ENCODE peak calls at places on chromosomes 1 and 21, in seven cellular contexts. W is fibroblast of villous mesenchyme, Z is AG04450, A is adrenal gland, N is upper lobe of right lung, X is fibroblast of lung, C is coronary artery. V is an unnamed sample.

GRCh38 chr1:43258370-43258769 is 11.4 kb upstream of the TMEM125 start:
- DNase-seq in W (no peak), Z (no peak), A (no peak), N (peak), X (no peak), C (peak), V (no peak)

GRCh38 chr1:110787328-110788071 is 85.4 kb upstream of the CD53 start:
- DNase-seq in W (no peak), Z (no peak), A (no peak), N (no peak), X (no peak), C (no peak), V (no peak)

GRCh38 chr1:118973032-118973431 is 15.1 kb downstream of the TBX15 start:
- DNase-seq in W (no peak), Z (no peak), A (no peak), N (no peak), X (no peak), C (no peak), V (no peak)

GRCh38 chr1:100722211-100722610 is 2.7 kb downstream of the VCAM1 start:
- DNase-seq in W (no peak), Z (no peak), A (no peak), N (no peak), X (no peak), C (no peak), V (no peak)

GRCh38 chr1:17553970-17554369 is 14.5 kb downstream of the ARHGEF10L start:
- DNase-seq in W (peak), Z (peak), A (no peak), N (no peak), X (peak), C (no peak), V (no peak)

GRCh38 chr1:7987528-7987927 is 26.0 kb downstream of the PARK7 start:
- DNase-seq in W (no peak), Z (no peak), A (no peak), N (no peak), X (no peak), C (no peak), V (no peak)

GRCh38 chr1:26468911-26469310 is 3.3 kb upstream of the HMGN2 start:
- DNase-seq in W (no peak), Z (no peak), A (peak), N (no peak), X (no peak), C (no peak), V (no peak)

GRCh38 chr1:12161324-12161661 is 5.5 kb upstream of the TNFRSF1B start:
- DNase-seq in W (no peak), Z (no peak), A (no peak), N (no peak), X (no peak), C (no peak), V (no peak)

GRCh38 chr1:45673956-45674355 is 12.4 kb downstream of the GPBP1L1 start:
- DNase-seq in W (peak), Z (no peak), A (no peak), N (no peak), X (peak), C (no peak), V (no peak)

GRCh38 chr21:32056791-32057190 is 184.0 kb downstream of the HUNK start:
- DNase-seq in W (no peak), Z (no peak), A (no peak), N (no peak), X (no peak), C (no peak), V (no peak)

GRCh38 chr21:31351438-31351837 is 7.4 kb upstream of the TIAM1 start:
- DNase-seq in W (no peak), Z (no peak), A (no peak), N (no peak), X (peak), C (no peak), V (no peak)

GRCh38 chr1:3431266-3431665 is 23.2 kb upstream of the ARHGEF16 start:
- DNase-seq in W (no peak), Z (no peak), A (no peak), N (no peak), X (no peak), C (no peak), V (no peak)

GRCh38 chr1:113858982-113859381 is 12.5 kb downstream of the PTPN22 start:
- DNase-seq in W (no peak), Z (no peak), A (no peak), N (no peak), X (no peak), C (no peak), V (no peak)

GRCh38 chr21:36854391-36854790 is 112.1 kb downstream of the HLCS start:
- DNase-seq in W (peak), Z (no peak), A (peak), N (no peak), X (no peak), C (no peak), V (no peak)

GRCh38 chr1:92536593-92537332 is 50.0 kb upstream of the GFI1 start:
- DNase-seq in W (peak), Z (no peak), A (no peak), N (no peak), X (peak), C (no peak), V (no peak)

GRCh38 chr1:174222166-174222949 is 63.0 kb downstream of the RABGAP1L start:
- DNase-seq in W (peak), Z (peak), A (no peak), N (no peak), X (peak), C (no peak), V (no peak)

GRCh38 chr1:223716302-223716862 is 4.0 kb downstream of the CAPN2 start:
- DNase-seq in W (peak), Z (no peak), A (no peak), N (no peak), X (peak), C (no peak), V (no peak)

GRCh38 chr1:200415693-200416593 is 6.1 kb upstream of the ZNF281 start:
- DNase-seq in W (peak), Z (peak), A (peak), N (no peak), X (peak), C (no peak), V (peak)

GRCh38 chr1:19081218-19081893 is 124.9 kb upstream of the IFFO2 start:
- DNase-seq in W (peak), Z (no peak), A (no peak), N (no peak), X (peak), C (no peak), V (no peak)

GRCh38 chr1:116820362-116820761 is 66.1 kb downstream of the CD2 start:
- DNase-seq in W (peak), Z (peak), A (no peak), N (no peak), X (peak), C (no peak), V (peak)

GRCh38 chr1:18712254-18712605 is 81.6 kb downstream of the PAX7 start:
- DNase-seq in W (no peak), Z (no peak), A (no peak), N (no peak), X (no peak), C (no peak), V (no peak)

GRCh38 chr1:53176452-53177344 is 19.9 kb upstream of the CPT2 start:
- DNase-seq in W (peak), Z (no peak), A (no peak), N (peak), X (peak), C (no peak), V (no peak)

GRCh38 chr1:32014199-32014936 is 700 bp downstream of the KHDRBS1 start:
- DNase-seq in W (peak), Z (peak), A (peak), N (peak), X (peak), C (peak), V (peak)

GRCh38 chr1:30881266-30882181 is 27.0 kb downstream of the SDC3 start:
- DNase-seq in W (no peak), Z (no peak), A (no peak), N (no peak), X (no peak), C (no peak), V (no peak)

GRCh38 chr1:172870901-172871606 is 179.7 kb downstream of the TNFSF18 start:
- DNase-seq in W (peak), Z (no peak), A (no peak), N (no peak), X (peak), C (no peak), V (no peak)

GRCh38 chr1:10734900-10735602 is 61.4 kb downstream of the CASZ1 start:
- DNase-seq in W (no peak), Z (no peak), A (no peak), N (peak), X (no peak), C (no peak), V (peak)

GRCh38 chr1:109788695-109789521 is 25.2 kb upstream of the EPS8L3 start:
- DNase-seq in W (no peak), Z (no peak), A (no peak), N (peak), X (no peak), C (peak), V (no peak)

GRCh38 chr1:16173447-16174260 is 17.8 kb upstream of the EPHA2 start:
- DNase-seq in W (peak), Z (no peak), A (no peak), N (peak), X (peak), C (no peak), V (peak)

GRCh38 chr1:177932123-177932522 is 37.7 kb downstream of the SEC16B start:
- DNase-seq in W (no peak), Z (no peak), A (no peak), N (no peak), X (no peak), C (no peak), V (no peak)

GRCh38 chr1:2561898-2562895 is 6.0 kb downstream of the TNFRSF14 start:
- DNase-seq in W (no peak), Z (no peak), A (no peak), N (no peak), X (no peak), C (no peak), V (no peak)

GRCh38 chr1:201602413-201603265 is 63.7 kb downstream of the NAV1 start:
- DNase-seq in W (peak), Z (peak), A (no peak), N (no peak), X (peak), C (no peak), V (no peak)

GRCh38 chr1:210482936-210483642 is 154.4 kb downstream of the HHAT start:
- DNase-seq in W (no peak), Z (no peak), A (no peak), N (no peak), X (no peak), C (no peak), V (no peak)

GRCh38 chr1:206505702-206506375 is 1.5 kb upstream of the RASSF5 start:
- DNase-seq in W (peak), Z (no peak), A (no peak), N (peak), X (peak), C (no peak), V (peak)
- H3K4me3 ChIP-seq in W (no peak), Z (no peak), A (peak), N (no peak), X (no peak), C (no peak), V (no peak)

DNA sequence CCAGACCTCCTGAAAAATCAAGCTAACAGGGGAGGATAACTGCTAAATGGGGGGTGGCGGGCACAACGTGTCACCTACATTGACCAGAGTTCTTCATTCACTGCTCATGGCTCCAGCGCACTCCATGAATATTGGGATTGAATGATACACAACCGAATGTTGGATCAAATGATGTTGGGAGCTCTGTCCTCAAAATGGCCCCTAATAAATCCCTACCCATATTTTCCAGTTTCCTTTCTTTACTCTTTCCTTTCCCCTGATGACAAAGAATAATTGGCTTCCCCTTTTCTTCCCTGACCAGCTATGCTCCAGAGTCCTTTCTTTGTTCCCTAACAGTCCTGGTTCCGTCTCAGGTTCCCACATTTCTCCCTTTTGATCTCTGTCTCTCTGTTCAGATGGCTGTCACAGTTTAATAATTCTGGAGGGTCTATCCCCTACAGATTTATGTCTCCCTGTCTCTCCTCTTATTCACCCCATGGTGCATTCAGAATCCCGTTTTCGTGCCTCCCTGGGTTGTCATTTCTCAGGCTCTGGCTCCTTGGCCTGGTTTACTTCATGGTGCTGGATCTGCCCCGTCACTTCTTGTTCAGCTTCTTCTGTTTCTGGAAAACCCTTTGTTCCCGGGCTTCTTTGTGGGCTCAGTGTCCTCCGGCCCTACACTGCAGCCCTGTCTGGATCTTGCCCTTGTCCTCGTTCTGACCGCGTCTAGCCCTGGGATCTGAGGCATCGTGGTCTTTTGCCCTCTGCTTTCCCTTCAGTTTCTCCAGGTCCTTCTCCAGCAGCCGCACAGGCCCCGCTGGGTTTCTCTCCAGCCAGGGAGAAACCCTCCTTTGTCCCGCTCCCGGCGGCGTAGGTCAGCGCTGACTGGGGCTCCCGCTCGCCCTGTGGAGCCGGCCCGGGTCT is 78.3 kb downstream of the NDUFS5 start:
- DNase-seq in W (peak), Z (no peak), A (peak), N (no peak), X (no peak), C (no peak), V (peak)
- H3K4me3 ChIP-seq in W (peak), Z (peak), A (peak), N (peak), X (peak), C (peak), V (peak)

GRCh38 chr1:39633422-39633821 is 6.0 kb downstream of the HEYL start:
- DNase-seq in W (no peak), Z (no peak), A (no peak), N (no peak), X (no peak), C (no peak), V (no peak)
- H3K4me3 ChIP-seq in W (no peak), Z (no peak), A (peak), N (peak), X (no peak), C (peak), V (no peak)

GRCh38 chr21:45973475-45974072 is 8.0 kb upstream of the COL6A1 start:
- DNase-seq in W (peak), Z (no peak), A (peak), N (peak), X (peak), C (peak), V (peak)

GRCh38 chr21:45970674-45971486 is 10.7 kb upstream of the COL6A1 start:
- DNase-seq in W (peak), Z (no peak), A (peak), N (peak), X (peak), C (peak), V (peak)

GRCh38 chr21:45971487-45972352 is 9.8 kb upstream of the COL6A1 start:
- DNase-seq in W (peak), Z (peak), A (no peak), N (peak), X (peak), C (peak), V (no peak)

GRCh38 chr21:45972716-45973474 is 8.7 kb upstream of the COL6A1 start:
- DNase-seq in W (peak), Z (peak), A (no peak), N (peak), X (peak), C (peak), V (peak)

DNA sequence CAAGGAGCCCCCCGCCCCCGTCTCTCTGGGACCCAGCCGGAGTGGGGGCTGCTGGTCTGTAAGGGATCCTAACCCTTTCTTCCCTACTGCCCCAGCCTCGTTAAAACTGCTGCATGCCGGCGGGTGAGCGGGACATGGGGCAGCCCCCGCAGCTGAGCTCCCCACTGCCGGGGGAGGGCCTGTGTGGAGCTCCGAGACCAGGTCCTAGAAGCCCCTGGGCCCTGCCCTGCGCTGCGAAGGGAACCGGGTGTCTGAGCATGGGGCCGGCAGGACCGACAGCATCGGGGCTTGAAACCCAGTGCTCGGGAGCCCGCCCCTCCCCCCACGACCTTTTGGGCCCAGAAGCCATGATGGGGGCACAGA is 9.2 kb upstream of the COL6A1 start:
- DNase-seq in W (no peak), Z (no peak), A (no peak), N (peak), X (no peak), C (peak), V (no peak)
- H3K4me3 ChIP-seq in W (peak), Z (peak), A (no peak), N (peak), X (no peak), C (peak), V (peak)

GRCh38 chr1:149936076-149936991 is at the start of gene MTMR11:
- DNase-seq in W (peak), Z (no peak), A (no peak), N (no peak), X (peak), C (no peak), V (peak)
- H3K4me3 ChIP-seq in W (peak), Z (peak), A (peak), N (peak), X (peak), C (peak), V (no peak)

DNA sequence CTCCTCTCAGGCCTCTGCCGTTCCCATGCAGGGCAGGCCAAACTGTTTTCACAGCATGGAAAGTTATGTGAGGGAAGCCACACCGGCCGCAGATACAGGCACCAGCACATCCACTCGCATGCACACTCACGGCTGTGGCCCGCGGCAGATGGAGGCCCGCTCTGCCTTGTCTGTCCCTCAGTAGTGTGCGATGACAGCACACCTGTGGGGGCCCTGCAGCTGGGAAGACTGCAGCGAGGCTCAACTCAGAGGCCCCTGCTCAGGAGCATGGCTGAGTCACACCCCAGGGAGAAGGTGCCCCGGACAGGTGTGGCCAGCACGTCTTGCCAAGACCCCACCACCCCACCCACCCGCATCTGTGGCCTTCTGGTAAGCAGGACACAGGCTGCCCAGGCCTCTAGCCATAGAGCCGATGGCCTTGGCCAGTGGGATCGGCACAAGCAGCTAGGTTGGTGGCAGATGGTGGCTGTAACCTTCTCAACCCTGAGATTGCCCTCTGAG is 1.3 kb upstream of the UBE2J2 start:
- DNase-seq in W (no peak), Z (no peak), A (no peak), N (no peak), X (no peak), C (no peak), V (no peak)
- H3K4me3 ChIP-seq in W (no peak), Z (peak), A (peak), N (no peak), X (no peak), C (peak), V (no peak)

DNA sequence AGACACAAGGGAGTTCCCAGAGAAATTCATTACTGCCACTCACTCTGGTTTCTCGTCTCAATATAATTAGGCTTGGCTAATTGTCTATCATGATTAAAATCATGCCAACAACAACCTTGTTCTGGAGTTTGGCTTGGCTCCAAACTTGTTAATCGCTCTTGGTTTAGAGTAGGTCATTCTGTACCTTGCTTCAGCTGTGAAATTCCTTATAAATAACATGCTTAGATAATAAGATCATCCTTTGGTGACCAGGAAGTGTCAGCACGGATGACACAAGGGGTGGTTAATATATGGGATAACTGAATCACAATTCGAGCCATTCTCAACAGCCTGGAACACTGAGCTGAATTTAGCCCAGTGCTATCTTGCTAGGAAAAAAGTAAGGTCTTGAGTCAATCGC is 70.8 kb upstream of the DAB1 start:
- DNase-seq in W (no peak), Z (no peak), A (no peak), N (no peak), X (peak), C (no peak), V (no peak)
- H3K4me3 ChIP-seq in W (no peak), Z (no peak), A (no peak), N (no peak), X (no peak), C (no peak), V (no peak)

V was measured in thyroid gland.